ENCODE peak calls at places on chromosomes 1 and 21, in four cellular contexts. K, U, S and H are unnamed samples.
A peak's percentile ranks its signal among the peaks of the same experiment; 100 is the strongest.

GRCh38 chr21:43337901-43338655 is 88.9 kb downstream of the SIK1 start:
- DNase-seq in K (no peak), U (no peak), S (no peak), H (no peak)

GRCh38 chr1:19762175-19762779 is 37.4 kb downstream of the TMCO4 start:
- DNase-seq in K (peak; percentile 6), U (no peak), S (peak; percentile 87), H (no peak)

GRCh38 chr1:168601051-168601450 is 24.6 kb downstream of the XCL1 start:
- DNase-seq in K (no peak), U (no peak), S (no peak), H (no peak)

GRCh38 chr1:164886101-164886500 is 327.1 kb downstream of the PBX1 start:
- DNase-seq in K (no peak), U (no peak), S (no peak), H (no peak)

GRCh38 chr1:30345525-30346145 is 377.8 kb downstream of the MATN1 start:
- DNase-seq in K (no peak), U (no peak), S (no peak), H (no peak)

GRCh38 chr1:42679364-42679983 is 2.7 kb upstream of the YBX1 start:
- DNase-seq in K (no peak), U (no peak), S (no peak), H (no peak)

GRCh38 chr1:191240925-191241324 is 763.3 kb upstream of the BRINP3 start:
- DNase-seq in K (no peak), U (no peak), S (no peak), H (no peak)

GRCh38 chr1:84892657-84893618 is at the start of gene LPAR3:
- DNase-seq in K (no peak), U (no peak), S (peak; percentile 13), H (no peak)

GRCh38 chr1:94641990-94642389 is 100.4 kb upstream of the F3 start:
- DNase-seq in K (no peak), U (no peak), S (no peak), H (no peak)

GRCh38 chr21:33789697-33790096 is 125.9 kb downstream of the ATP5PO start:
- DNase-seq in K (no peak), U (no peak), S (no peak), H (no peak)
- TF ChIP-seq SRF in K (no peak), U (no peak), S (no peak), H (no peak)

GRCh38 chr1:17653728-17654351 is 101.3 kb upstream of the ACTL8 start:
- DNase-seq in K (no peak), U (no peak), S (peak; percentile 66), H (no peak)
- TF ChIP-seq ZNF274 in K (no peak), U (no peak), S (no peak), H (no peak)

DNA sequence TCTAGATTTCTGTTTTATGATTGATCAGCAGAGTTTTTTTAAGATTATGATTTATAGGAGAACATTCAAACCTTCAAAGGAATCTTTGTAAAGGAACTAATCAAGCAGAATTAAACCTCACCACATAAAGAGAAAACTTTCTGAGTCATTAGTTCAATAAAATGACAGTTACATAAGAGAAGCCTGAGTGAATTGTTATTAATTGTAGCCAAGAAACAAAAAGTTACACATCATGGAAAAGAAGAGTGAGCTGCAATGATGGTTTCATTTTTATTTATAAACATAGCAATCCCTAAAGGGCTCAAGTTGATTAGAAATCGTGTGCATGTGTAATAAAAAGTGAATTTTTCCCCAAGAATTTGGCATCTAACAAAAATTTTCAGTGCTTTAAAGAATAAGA is 731.4 kb downstream of the LTN1 start:
- DNase-seq in K (no peak), U (no peak), S (no peak), H (no peak)
- TF ChIP-seq ATF2 in K (no peak), U (no peak), S (no peak), H (no peak)

DNA sequence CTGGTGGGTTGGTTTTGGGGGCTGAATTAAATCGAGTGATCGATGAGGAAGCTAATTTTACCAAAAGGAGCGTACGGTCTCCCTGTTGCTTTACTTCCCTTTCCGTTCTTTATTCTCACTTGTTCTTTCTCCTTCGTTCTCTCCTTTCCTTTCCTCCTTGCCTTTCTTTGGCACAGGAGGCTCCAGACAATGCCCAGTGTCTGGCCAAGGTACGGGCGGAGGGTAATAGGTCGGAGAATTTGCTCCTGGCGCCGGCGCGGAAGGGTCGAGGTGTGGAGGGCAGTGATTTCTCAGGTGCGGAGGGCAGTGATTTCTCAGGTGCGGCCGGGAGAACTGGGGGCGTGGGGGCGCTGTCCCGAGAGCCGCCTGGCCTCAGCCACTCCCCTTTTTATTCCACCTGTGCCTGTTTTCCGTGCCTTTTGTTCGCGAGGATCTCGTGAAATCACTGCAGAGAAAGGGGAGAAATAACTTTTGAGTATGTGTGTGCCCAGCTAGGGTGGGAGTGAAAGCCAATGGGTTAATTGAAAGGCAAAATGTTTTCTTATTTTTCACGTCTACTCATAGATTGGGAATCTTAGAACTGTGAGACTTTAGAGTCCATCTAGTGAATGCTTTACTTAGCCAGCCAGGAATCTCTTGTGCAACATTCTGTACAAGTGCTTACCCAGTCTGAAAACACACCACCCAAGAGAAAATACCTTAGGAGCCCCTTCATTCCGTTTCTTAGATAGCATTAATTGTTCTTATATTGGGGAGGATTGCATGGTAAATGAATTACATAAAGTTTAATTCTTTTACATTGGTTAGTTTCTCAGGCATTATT is 1.3 kb downstream of the FNBP1L start:
- DNase-seq in K (peak; percentile 12), U (no peak), S (no peak), H (no peak)
- TF ChIP-seq SRF in K (no peak), U (no peak), S (no peak), H (no peak)